ENCODE peak calls at places on chromosomes 6 and 20, in seven cellular contexts. L is neuronal stem cell, M is neural progenitor cell, S is HepG2, C is mesendoderm, T is mammary epithelial cell, D is adipocyte. E is an unnamed sample.

GRCh38 chr6:125157725-125158124 is 4.2 kb downstream of the TPD52L1 start:
- DNase-seq in M (no peak), S (no peak), D (no peak), L (no peak), T (no peak), C (peak), E (no peak)

GRCh38 chr6:29625337-29625930 is 7.5 kb downstream of the GABBR1 start:
- DNase-seq in M (no peak), S (no peak), C (peak), D (no peak), L (no peak), T (no peak), E (no peak)

GRCh38 chr20:57269148-57269984 is 2.9 kb upstream of the BMP7 start:
- DNase-seq in C (no peak), M (no peak), T (no peak), L (no peak), D (no peak), S (no peak), E (no peak)

GRCh38 chr6:144006731-144007454 is 1.2 kb downstream of the PLAGL1 start:
- DNase-seq in L (no peak), D (peak), T (peak), S (no peak), C (peak), M (peak), E (peak)

GRCh38 chr6:5282191-5282623 is 20.9 kb downstream of the FARS2 start:
- DNase-seq in L (no peak), M (no peak), T (no peak), C (peak), D (no peak), S (no peak), E (no peak)

GRCh38 chr6:139533573-139534471 is 159.4 kb upstream of the CITED2 start:
- DNase-seq in S (no peak), D (peak), L (no peak), M (no peak), C (peak), T (no peak), E (no peak)

GRCh38 chr20:10642859-10643559 is 30.8 kb downstream of the JAG1 start:
- DNase-seq in D (no peak), T (no peak), L (no peak), C (no peak), M (no peak), S (no peak), E (no peak)

GRCh38 chr20:23049201-23049932 is at the start of gene THBD:
- DNase-seq in C (peak), D (peak), T (peak), M (peak), S (no peak), L (peak), E (peak)

GRCh38 chr6:78947529-78947928 is 80.2 kb downstream of the IRAK1BP1 start:
- DNase-seq in D (no peak), M (no peak), T (no peak), L (no peak), S (no peak), C (no peak), E (peak)

GRCh38 chr6:131059486-131059885 is 3.6 kb downstream of the EPB41L2 start:
- DNase-seq in D (peak), T (no peak), C (peak), S (no peak), M (no peak), L (no peak), E (peak)

GRCh38 chr6:155311076-155311475 is 3.2 kb downstream of the TFB1M start:
- DNase-seq in D (no peak), S (no peak), T (no peak), M (no peak), C (no peak), L (no peak), E (no peak)

GRCh38 chr20:47574616-47575401 is 73.1 kb downstream of the NCOA3 start:
- DNase-seq in D (no peak), T (no peak), M (no peak), L (no peak), S (no peak), C (no peak), E (peak)

GRCh38 chr20:59571591-59572314 is 32.6 kb upstream of the PHACTR3 start:
- DNase-seq in M (peak), D (peak), T (peak), S (peak), L (peak), C (peak), E (peak)

GRCh38 chr20:3727333-3728035 is 5.0 kb upstream of the HSPA12B start:
- DNase-seq in L (no peak), D (peak), S (no peak), M (no peak), C (peak), T (peak), E (peak)

GRCh38 chr20:56422131-56422823 is 10.2 kb downstream of the CASS4 start:
- DNase-seq in S (peak), T (peak), L (no peak), C (no peak), D (peak), M (no peak), E (peak)

GRCh38 chr6:75543311-75543710 is 49.7 kb upstream of the FILIP1 start:
- DNase-seq in T (no peak), C (no peak), M (no peak), D (no peak), L (no peak), S (no peak), E (no peak)

GRCh38 chr6:73262701-73263569 is at the start of gene KHDC1:
- DNase-seq in M (peak), L (peak), S (no peak), C (peak), T (peak), D (peak), E (peak)

GRCh38 chr6:6005467-6006427 is 978 bp downstream of the NRN1 start:
- DNase-seq in T (no peak), C (peak), S (no peak), D (no peak), L (no peak), M (peak), E (no peak)

GRCh38 chr6:151940307-151940706 is 132.8 kb downstream of the ESR1 start:
- DNase-seq in L (no peak), C (no peak), D (no peak), M (no peak), S (no peak), T (no peak), E (no peak)

GRCh38 chr6:110826236-110827129 is 11.2 kb upstream of the CDK19 start:
- DNase-seq in S (no peak), C (peak), D (no peak), L (no peak), T (no peak), M (no peak), E (peak)

GRCh38 chr6:21842875-21843274 is 249.3 kb downstream of the SOX4 start:
- DNase-seq in M (no peak), C (peak), T (no peak), S (no peak), L (no peak), D (no peak), E (no peak)

GRCh38 chr6:131924881-131925474 is 26.2 kb downstream of the CCN2 start:
- DNase-seq in S (peak), M (peak), L (peak), T (peak), D (peak), C (peak), E (peak)

GRCh38 chr6:150016324-150017185 is 8.8 kb downstream of the RAET1L start:
- DNase-seq in M (peak), L (peak), T (peak), D (peak), S (peak), C (peak), E (peak)

GRCh38 chr6:3862038-3862437 is 12.9 kb downstream of the FAM50B start:
- DNase-seq in C (no peak), L (no peak), D (no peak), S (no peak), M (no peak), T (no peak), E (no peak)

GRCh38 chr6:115887887-115888286 is 172.8 kb downstream of the FRK start:
- DNase-seq in D (no peak), T (no peak), M (no peak), L (no peak), S (no peak), C (no peak), E (no peak)

GRCh38 chr6:114081730-114082129 is 110.8 kb upstream of the HDAC2 start:
- DNase-seq in M (no peak), C (no peak), S (no peak), D (no peak), L (no peak), T (no peak), E (no peak)

GRCh38 chr6:114085206-114085605 is 114.3 kb upstream of the HDAC2 start:
- DNase-seq in T (no peak), M (no peak), L (no peak), D (peak), C (no peak), S (no peak), E (no peak)

GRCh38 chr6:114084327-114084890 is 113.5 kb upstream of the HDAC2 start:
- DNase-seq in D (no peak), T (no peak), S (no peak), M (no peak), L (no peak), C (no peak), E (no peak)

GRCh38 chr6:114080891-114081510 is 110.1 kb upstream of the HDAC2 start:
- DNase-seq in L (no peak), C (no peak), M (no peak), S (no peak), T (no peak), D (peak), E (no peak)

DNA sequence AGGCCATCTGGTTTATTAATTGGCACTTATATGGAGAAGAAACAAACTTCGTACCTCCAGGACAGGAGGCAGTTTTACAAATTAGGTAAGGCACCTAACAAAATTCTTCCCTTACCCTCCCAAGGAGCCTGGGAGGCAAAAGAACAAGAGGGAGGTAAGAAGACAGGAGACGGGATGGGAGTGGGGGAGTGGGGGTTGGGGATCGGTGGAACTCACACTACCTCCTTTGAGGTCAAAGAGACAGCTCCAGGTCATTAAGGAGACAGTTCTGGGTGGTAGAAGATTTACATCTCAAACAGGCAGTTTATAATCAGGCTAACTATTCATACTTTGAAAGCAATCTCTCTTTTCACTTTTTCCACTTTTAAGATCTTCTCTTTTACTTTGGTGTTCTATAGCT is 112.3 kb upstream of the HDAC2 start:
- DNase-seq in C (peak), L (no peak), S (no peak), T (no peak), D (no peak), M (no peak), E (no peak)
- H3K9ac ChIP-seq in C (no peak), L (no peak), S (no peak), T (no peak), D (no peak), M (no peak), E (no peak)

GRCh38 chr20:50728981-50729874 is 2.2 kb upstream of the PARD6B start:
- DNase-seq in L (no peak), D (no peak), T (peak), M (no peak), C (no peak), S (peak), E (peak)
- H3K9ac ChIP-seq in L (no peak), D (peak), T (peak), M (no peak), C (no peak), S (peak), E (no peak)

GRCh38 chr6:2254747-2255146 is 9.3 kb upstream of the GMDS start:
- DNase-seq in T (no peak), D (no peak), L (no peak), M (no peak), C (no peak), S (no peak), E (no peak)

GRCh38 chr6:2258112-2258511 is 12.7 kb upstream of the GMDS start:
- DNase-seq in S (no peak), T (no peak), D (no peak), L (no peak), M (no peak), C (no peak), E (no peak)

GRCh38 chr6:2259574-2259973 is 14.2 kb upstream of the GMDS start:
- DNase-seq in M (no peak), T (no peak), C (no peak), S (no peak), D (no peak), L (no peak), E (no peak)

GRCh38 chr6:2257358-2257757 is 12.0 kb upstream of the GMDS start:
- DNase-seq in T (no peak), M (no peak), S (no peak), D (no peak), L (no peak), C (no peak), E (peak)

DNA sequence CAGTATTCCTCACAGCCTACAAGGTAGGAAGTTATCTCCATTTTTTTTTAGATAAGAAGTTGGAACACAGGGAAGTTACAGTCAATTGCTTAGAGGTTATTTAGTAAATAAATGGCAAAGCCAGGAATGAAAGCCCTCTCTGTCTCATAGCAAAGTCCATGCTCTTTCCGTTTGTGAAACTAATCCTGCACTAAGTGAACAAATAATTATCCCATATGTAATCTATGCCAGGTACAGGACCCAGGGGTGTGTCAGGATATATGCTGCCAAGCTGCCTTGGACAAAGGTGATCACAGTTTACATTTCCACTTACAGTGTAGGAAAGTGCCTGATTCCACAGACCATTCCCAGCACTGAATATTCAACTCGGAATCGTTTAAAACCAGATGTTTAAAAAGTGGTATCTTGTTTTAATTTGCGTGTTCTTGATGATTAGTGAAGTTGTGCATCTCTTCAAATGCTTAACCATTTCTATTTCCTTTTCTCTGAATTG is 13.6 kb upstream of the GMDS start:
- DNase-seq in M (no peak), D (no peak), S (peak), C (no peak), L (no peak), T (no peak), E (peak)
- H3K9ac ChIP-seq in M (no peak), D (no peak), S (peak), C (no peak), L (no peak), T (no peak), E (no peak)

GRCh38 chr6:160201056-160201455 is 57.6 kb downstream of the SLC22A2 start:
- DNase-seq in S (no peak), T (no peak), C (no peak), D (no peak), L (no peak), M (no peak), E (no peak)

GRCh38 chr6:160202411-160202810 is 56.2 kb downstream of the SLC22A2 start:
- DNase-seq in T (no peak), M (no peak), D (peak), L (no peak), S (no peak), C (no peak), E (peak)

GRCh38 chr6:160194808-160195207 is 63.8 kb downstream of the SLC22A2 start:
- DNase-seq in C (no peak), M (no peak), L (no peak), S (no peak), D (no peak), T (no peak), E (no peak)

GRCh38 chr6:160197662-160198061 is 61.0 kb downstream of the SLC22A2 start:
- DNase-seq in C (no peak), D (no peak), L (no peak), S (no peak), T (no peak), M (no peak), E (no peak)

GRCh38 chr6:160198577-160199211 is 59.9 kb downstream of the SLC22A2 start:
- DNase-seq in L (no peak), S (peak), M (no peak), D (no peak), C (no peak), T (no peak), E (peak)
- H3K9ac ChIP-seq in L (no peak), S (no peak), M (no peak), D (no peak), C (no peak), T (no peak), E (no peak)